ENCODE peak calls at places on chromosomes 3 and 15, in eight cellular contexts. N is SIG-M5, T is NCI-H2171, F is cortex of kidney, O is LoVo, D is HS-27A, W is ureter, H is PC-3. R is an unnamed sample.

GRCh38 chr15:51191072-51191665 is 96.5 kb upstream of the TNFAIP8L3 start:
- DNase-seq in N (no peak), T (no peak), F (no peak), O (no peak), D (no peak), W (no peak), H (no peak), R (peak)

GRCh38 chr15:32851619-32852416 is 134.0 kb downstream of the GREM1 start:
- DNase-seq in N (no peak), T (no peak), F (no peak), O (no peak), D (no peak), W (no peak), H (peak), R (no peak)

GRCh38 chr15:96146711-96147110 is 183.8 kb upstream of the NR2F2 start:
- DNase-seq in N (no peak), T (no peak), F (no peak), O (no peak), D (no peak), W (no peak), H (no peak), R (no peak)

GRCh38 chr3:71319771-71320170 is 263.8 kb downstream of the FOXP1 start:
- DNase-seq in N (no peak), T (no peak), F (no peak), O (no peak), D (no peak), W (no peak), H (no peak), R (no peak)

GRCh38 chr15:96421211-96421610 is 90.7 kb downstream of the NR2F2 start:
- DNase-seq in N (no peak), T (no peak), F (no peak), O (no peak), D (peak), W (no peak), H (no peak), R (no peak)

GRCh38 chr15:69317392-69317841 is 18.7 kb downstream of the PAQR5 start:
- DNase-seq in N (no peak), T (no peak), F (no peak), O (no peak), D (no peak), W (no peak), H (no peak), R (no peak)

GRCh38 chr3:46271910-46272309 is 29.6 kb downstream of the CCR3 start:
- DNase-seq in N (no peak), T (no peak), F (no peak), O (no peak), D (no peak), W (no peak), H (peak), R (no peak)

GRCh38 chr15:25372298-25372697 is 66.5 kb downstream of the UBE3A start:
- DNase-seq in N (no peak), T (no peak), F (no peak), O (no peak), D (no peak), W (no peak), H (peak), R (no peak)

GRCh38 chr3:178705925-178706324 is 169.7 kb downstream of the KCNMB2 start:
- DNase-seq in N (no peak), T (peak), F (no peak), O (no peak), D (no peak), W (no peak), H (peak), R (peak)

GRCh38 chr3:177065285-177066028 is 131.8 kb downstream of the TBL1XR1 start:
- DNase-seq in N (no peak), T (no peak), F (no peak), O (no peak), D (no peak), W (no peak), H (no peak), R (no peak)

GRCh38 chr15:68275165-68275746 is 2.3 kb upstream of the FEM1B start:
- DNase-seq in N (no peak), T (no peak), F (no peak), O (no peak), D (no peak), W (no peak), H (peak), R (no peak)

GRCh38 chr3:30289324-30289723 is 317.1 kb upstream of the TGFBR2 start:
- DNase-seq in N (no peak), T (no peak), F (no peak), O (peak), D (no peak), W (no peak), H (peak), R (no peak)

GRCh38 chr15:94924971-94925593 is 693.7 kb downstream of the MCTP2 start:
- DNase-seq in N (no peak), T (no peak), F (no peak), O (no peak), D (peak), W (no peak), H (no peak), R (no peak)

GRCh38 chr3:194134231-194134756 is 1.7 kb upstream of the HES1 start:
- DNase-seq in N (no peak), T (peak), F (no peak), O (peak), D (no peak), W (peak), H (no peak), R (peak)

GRCh38 chr3:190809351-190809750 is 53.1 kb downstream of the GMNC start:
- DNase-seq in N (no peak), T (no peak), F (no peak), O (no peak), D (no peak), W (no peak), H (no peak), R (no peak)

GRCh38 chr3:11720220-11721113 is 76.8 kb upstream of the VGLL4 start:
- DNase-seq in N (no peak), T (peak), F (no peak), O (peak), D (peak), W (peak), H (peak), R (peak)

GRCh38 chr3:86814918-86815655 is 175.9 kb downstream of the VGLL3 start:
- DNase-seq in N (no peak), T (no peak), F (no peak), O (no peak), D (peak), W (no peak), H (peak), R (no peak)

GRCh38 chr15:79403501-79403900 is 28.6 kb upstream of the MINAR1 start:
- DNase-seq in N (no peak), T (no peak), F (no peak), O (no peak), D (no peak), W (no peak), H (no peak), R (peak)

GRCh38 chr3:134681527-134681910 is 30.7 kb upstream of the KY start:
- DNase-seq in N (no peak), T (no peak), F (no peak), O (no peak), D (no peak), W (no peak), H (no peak), R (no peak)

GRCh38 chr3:64399205-64399800 is 174.0 kb upstream of the PRICKLE2 start:
- DNase-seq in N (no peak), T (no peak), F (no peak), O (peak), D (peak), W (peak), H (peak), R (peak)

GRCh38 chr3:63655519-63655918 is 3.0 kb downstream of the SNTN start:
- DNase-seq in N (no peak), T (no peak), F (no peak), O (no peak), D (peak), W (no peak), H (peak), R (no peak)

GRCh38 chr15:33149919-33150318 is 44.6 kb downstream of the FMN1 start:
- DNase-seq in N (no peak), T (no peak), F (no peak), O (peak), D (no peak), W (no peak), H (peak), R (no peak)

GRCh38 chr3:125132815-125133214 is 77.0 kb upstream of the HEG1 start:
- DNase-seq in N (no peak), T (no peak), F (no peak), O (no peak), D (no peak), W (no peak), H (no peak), R (no peak)

GRCh38 chr15:98596131-98596530 is 52.2 kb upstream of the IGF1R start:
- DNase-seq in N (no peak), T (no peak), F (no peak), O (no peak), D (no peak), W (no peak), H (no peak), R (no peak)

GRCh38 chr3:177816667-177817208 is 619.5 kb upstream of the TBL1XR1 start:
- DNase-seq in N (no peak), T (no peak), F (no peak), O (peak), D (no peak), W (no peak), H (peak), R (no peak)

GRCh38 chr15:95292790-95293450 is 1037.6 kb upstream of the NR2F2 start:
- DNase-seq in N (no peak), T (no peak), F (no peak), O (no peak), D (no peak), W (no peak), H (peak), R (no peak)

GRCh38 chr3:50559702-50560101 is 7.8 kb downstream of the C3orf18 start:
- DNase-seq in N (no peak), T (no peak), F (no peak), O (no peak), D (no peak), W (no peak), H (no peak), R (no peak)

GRCh38 chr15:43118829-43119228 is 13.0 kb upstream of the UBR1 start:
- DNase-seq in N (no peak), T (no peak), F (no peak), O (no peak), D (no peak), W (no peak), H (no peak), R (no peak)

R was measured in trophoblast cell.